ENCODE peak calls at places on chromosomes 11 and 22, in four cellular contexts. K is HL-60, O is upper lobe of left lung, C is ovary. E is an unnamed sample.

GRCh38 chr22:44740307-44740706 is 12.1 kb upstream of the ARHGAP8 start:
- DNase-seq in C (no peak), K (no peak), O (no peak), E (no peak)

GRCh38 chr22:22759889-22760546 is 115.6 kb downstream of the GGTLC2 start:
- DNase-seq in O (no peak), K (no peak), C (no peak), E (no peak)

GRCh38 chr11:62771144-62772021 is at the start of gene TAF6L:
- DNase-seq in K (peak), O (peak), C (peak), E (peak)

GRCh38 chr11:19853016-19853415 is 140.4 kb downstream of the NAV2 start:
- DNase-seq in K (no peak), C (no peak), O (no peak), E (no peak)

GRCh38 chr11:85685820-85686459 is at the start of gene CCDC89:
- DNase-seq in K (no peak), O (no peak), C (peak), E (no peak)

GRCh38 chr11:6925636-6926207 is 504 bp upstream of the ZNF215 start:
- DNase-seq in C (no peak), O (no peak), K (no peak), E (no peak)

GRCh38 chr11:75626692-75627536 is 41.9 kb downstream of the MAP6 start:
- DNase-seq in K (no peak), C (no peak), O (no peak), E (no peak)

GRCh38 chr11:64299847-64300648 is at the start of gene CATSPERZ:
- DNase-seq in C (no peak), O (no peak), K (no peak), E (no peak)

GRCh38 chr11:94740083-94740974 is 27.8 kb upstream of the AMOTL1 start:
- DNase-seq in C (peak), O (peak), K (no peak), E (peak)

GRCh38 chr11:29293825-29294224 is 723.0 kb downstream of the KCNA4 start:
- DNase-seq in O (no peak), K (no peak), C (no peak), E (no peak)

GRCh38 chr11:34126959-34127848 is 21.8 kb downstream of the NAT10 start:
- DNase-seq in K (no peak), C (no peak), O (no peak), E (no peak)

GRCh38 chr11:123584737-123585136 is 69.7 kb downstream of the SCN3B start:
- DNase-seq in C (no peak), K (no peak), O (no peak), E (no peak)

GRCh38 chr11:12683857-12684256 is 9.6 kb downstream of the TEAD1 start:
- DNase-seq in C (no peak), K (no peak), O (no peak), E (no peak)

GRCh38 chr11:115590254-115590653 is 86.0 kb upstream of the CADM1 start:
- DNase-seq in K (no peak), O (no peak), C (no peak), E (no peak)

GRCh38 chr11:134331565-134332188 is at the start of gene GLB1L2:
- DNase-seq in K (no peak), C (peak), O (peak), E (peak)

GRCh38 chr22:22948651-22949611 is 61.3 kb downstream of the IGLL5 start:
- DNase-seq in K (no peak), O (no peak), C (no peak), E (no peak)

GRCh38 chr22:39457546-39458442 is 982 bp downstream of the MGAT3 start:
- DNase-seq in K (no peak), O (peak), C (no peak), E (no peak)

GRCh38 chr11:74090701-74091100 is 80.1 kb downstream of the C2CD3 start:
- DNase-seq in O (no peak), C (no peak), K (no peak), E (no peak)
- TF ChIP-seq CTCF in O (no peak), C (no peak), K (no peak), E (no peak)

GRCh38 chr22:48892571-48893287 is 934.9 kb downstream of the BRD1 start:
- DNase-seq in C (no peak), K (no peak), O (no peak), E (no peak)

GRCh38 chr22:48894804-48895250 is 932.8 kb downstream of the BRD1 start:
- DNase-seq in O (no peak), C (no peak), K (no peak), E (no peak)

GRCh38 chr22:48891688-48892380 is 935.8 kb downstream of the BRD1 start:
- DNase-seq in K (no peak), C (no peak), O (no peak), E (no peak)

GRCh38 chr22:48894064-48894671 is 933.5 kb downstream of the BRD1 start:
- DNase-seq in K (peak), C (no peak), O (no peak), E (peak)

GRCh38 chr22:48893288-48894063 is 934.2 kb downstream of the BRD1 start:
- DNase-seq in K (no peak), O (no peak), C (no peak), E (no peak)
- TF ChIP-seq CTCF in K (no peak), O (no peak), C (no peak), E (no peak)

DNA sequence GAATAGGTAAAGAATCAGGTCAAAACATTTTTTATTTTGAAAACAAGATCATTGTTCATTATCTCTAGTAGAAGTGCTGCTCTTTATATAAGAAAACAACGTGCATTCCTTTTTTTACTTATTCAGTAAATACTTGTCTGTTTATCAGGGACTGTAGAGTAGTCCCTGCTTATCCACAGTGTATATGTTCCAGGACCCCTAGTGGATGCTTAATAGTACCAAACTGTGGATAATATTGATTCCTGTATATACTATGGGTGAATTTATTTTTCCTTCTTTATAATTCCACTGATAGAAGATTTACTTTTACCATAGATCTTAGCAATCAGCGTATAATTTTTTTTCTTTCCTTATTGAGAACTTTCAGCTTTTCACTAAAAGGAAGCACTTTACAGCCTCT is 32.6 kb downstream of the CEP295 start:
- DNase-seq in C (no peak), O (no peak), K (no peak), E (no peak)
- TF ChIP-seq CTCF in C (no peak), O (no peak), K (no peak), E (peak)

DNA sequence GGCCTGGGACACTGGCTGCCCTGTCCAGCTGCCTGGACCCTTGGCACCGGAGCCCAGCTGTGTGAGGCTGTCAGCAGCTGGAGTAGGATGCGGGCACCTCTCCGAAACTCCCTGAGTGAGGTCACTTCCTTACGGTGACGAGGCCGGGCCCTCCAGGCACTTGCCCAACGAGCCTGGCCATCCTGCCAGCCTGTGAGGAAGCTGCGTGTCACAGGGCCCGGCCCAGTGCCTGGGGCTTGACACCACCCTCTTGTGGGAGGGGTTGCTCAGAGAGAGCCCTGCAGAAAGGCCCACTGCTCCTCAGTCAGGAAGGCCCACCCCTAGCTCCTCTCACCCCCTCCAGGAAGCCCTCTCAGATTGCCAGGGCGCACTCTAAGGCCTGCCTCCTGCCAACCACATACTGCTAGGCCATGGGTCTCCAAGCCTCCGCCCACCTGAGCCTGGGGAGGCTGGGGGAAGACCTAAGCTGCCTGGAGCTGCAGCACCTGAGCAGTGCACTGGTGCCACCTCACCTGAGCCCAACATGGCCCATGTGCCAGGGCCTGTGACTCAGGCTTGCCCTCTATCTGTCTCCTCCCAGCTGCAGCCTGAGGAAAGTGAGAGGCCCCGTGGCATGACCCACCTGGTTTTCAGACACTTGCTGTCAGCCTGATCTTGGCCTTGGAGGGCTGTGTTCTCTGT is 4.3 kb upstream of the PHLDA2 start:
- DNase-seq in C (no peak), K (peak), O (peak), E (no peak)
- TF ChIP-seq CTCF in C (no peak), K (no peak), O (no peak), E (no peak)

GRCh38 chr11:82216927-82217570 is 516.6 kb downstream of the FAM181B start:
- DNase-seq in C (no peak), O (no peak), K (no peak), E (no peak)
- TF ChIP-seq CTCF in C (no peak), O (no peak), K (no peak), E (no peak)

DNA sequence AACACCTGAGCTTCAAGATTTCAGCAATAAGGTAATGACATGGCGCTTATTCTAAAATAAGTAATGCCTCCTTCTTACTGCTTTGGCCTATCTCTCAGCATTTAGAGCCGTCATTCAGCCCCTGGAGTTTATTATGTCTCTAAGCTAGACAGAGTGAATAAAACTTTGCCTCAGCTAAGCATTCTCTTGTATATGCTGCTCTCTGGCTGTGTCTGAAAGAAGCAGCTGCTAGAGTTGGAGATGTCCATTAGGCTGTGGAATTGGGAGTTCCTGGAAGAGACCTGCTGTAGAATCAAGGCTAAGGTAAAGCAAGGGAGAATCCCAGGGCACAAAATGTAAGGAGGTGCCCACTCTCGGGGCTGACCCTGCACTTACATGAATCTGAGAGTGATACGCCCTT is 35.5 kb upstream of the TTC12 start:
- DNase-seq in C (no peak), O (no peak), K (no peak), E (peak)
- TF ChIP-seq CTCF in C (no peak), O (no peak), K (no peak), E (no peak)